ENCODE peak calls at places on chromosomes 6 and 20, in four cellular contexts. N is HepG2, W is GM12878, F is K562. C is an unnamed sample.

GRCh38 chr20:8438748-8439147 is 306.7 kb downstream of the PLCB1 start:
- DNase-seq in F (no peak), N (no peak), W (no peak), C (no peak)

GRCh38 chr20:9228774-9229450 is 160.0 kb downstream of the PLCB4 start:
- DNase-seq in W (no peak), N (no peak), F (no peak), C (no peak)

GRCh38 chr6:128739112-128739511 is 143.8 kb upstream of the LAMA2 start:
- DNase-seq in N (no peak), F (no peak), W (no peak), C (no peak)

GRCh38 chr6:110352603-110353303 is 5.4 kb downstream of the METTL24 start:
- DNase-seq in F (no peak), W (no peak), N (no peak), C (no peak)

GRCh38 chr6:157717266-157717870 is 105.7 kb upstream of the SNX9 start:
- DNase-seq in W (no peak), N (no peak), F (no peak), C (no peak)

GRCh38 chr6:97958143-97958542 is 675.1 kb upstream of the MMS22L start:
- DNase-seq in F (no peak), N (no peak), W (no peak), C (no peak)

GRCh38 chr6:31498748-31499147 is 803 bp downstream of the MICB start:
- DNase-seq in W (no peak), F (no peak), N (no peak), C (no peak)

GRCh38 chr6:14240411-14241166 is 123.0 kb downstream of the CD83 start:
- DNase-seq in N (no peak), W (no peak), F (no peak), C (no peak)

GRCh38 chr20:25867776-25868649 is 171.4 kb upstream of the ZNF337 start:
- DNase-seq in F (peak), W (no peak), N (no peak), C (no peak)

GRCh38 chr6:88377976-88378580 is 211.9 kb upstream of the CNR1 start:
- DNase-seq in F (peak), W (no peak), N (no peak), C (no peak)

GRCh38 chr6:155328539-155329459 is 14.5 kb upstream of the TFB1M start:
- DNase-seq in F (no peak), N (peak), W (no peak), C (no peak)

GRCh38 chr6:111602481-111603404 is 2.9 kb downstream of the TRAF3IP2 start:
- DNase-seq in F (no peak), N (no peak), W (no peak), C (peak)

GRCh38 chr6:134663800-134664535 is 285.9 kb downstream of the ALDH8A1 start:
- DNase-seq in N (no peak), W (no peak), F (no peak), C (no peak)

GRCh38 chr6:73290435-73290834 is 27.4 kb upstream of the KHDC1 start:
- DNase-seq in N (no peak), W (no peak), F (no peak), C (no peak)

GRCh38 chr20:60053125-60053812 is 95.0 kb downstream of the CDH26 start:
- DNase-seq in F (no peak), W (no peak), N (peak), C (no peak)

GRCh38 chr20:62536731-62537401 is 61.1 kb upstream of the GATA5 start:
- DNase-seq in F (no peak), N (no peak), W (no peak), C (no peak)

GRCh38 chr6:153207617-153208016 is 76.5 kb upstream of the RGS17 start:
- DNase-seq in N (no peak), W (no peak), F (no peak), C (no peak)

GRCh38 chr6:81480139-81480538 is 272.3 kb downstream of the TENT5A start:
- DNase-seq in N (no peak), F (no peak), W (no peak), C (no peak)

GRCh38 chr6:122701666-122702065 is 77.8 kb upstream of the FABP7 start:
- DNase-seq in N (no peak), F (no peak), W (no peak), C (no peak)

GRCh38 chr6:148470606-148471299 is 128.1 kb downstream of the SASH1 start:
- DNase-seq in N (no peak), W (no peak), F (no peak), C (no peak)

GRCh38 chr6:141956046-141956761 is 176.5 kb upstream of the GJE1 start:
- DNase-seq in N (no peak), W (no peak), F (no peak), C (no peak)

GRCh38 chr6:170026272-170027110 is 264.4 kb downstream of the DLL1 start:
- DNase-seq in N (no peak), F (no peak), W (no peak), C (no peak)

GRCh38 chr20:21118138-21118537 is 7.7 kb upstream of the KIZ start:
- DNase-seq in W (no peak), N (no peak), F (no peak), C (no peak)

GRCh38 chr20:11671015-11671511 is 246.6 kb upstream of the BTBD3 start:
- DNase-seq in W (no peak), N (no peak), F (no peak), C (no peak)

GRCh38 chr6:6836609-6837406 is 248.3 kb downstream of the LY86 start:
- DNase-seq in W (no peak), N (no peak), F (no peak), C (no peak)

GRCh38 chr6:122734529-122735203 is 44.9 kb upstream of the FABP7 start:
- DNase-seq in W (no peak), N (no peak), F (no peak), C (no peak)

GRCh38 chr20:25139061-25139705 is 56.3 kb upstream of the ENTPD6 start:
- DNase-seq in F (no peak), N (peak), W (no peak), C (no peak)

GRCh38 chr6:139905404-139906052 is 531.1 kb upstream of the CITED2 start:
- DNase-seq in N (no peak), W (no peak), F (no peak), C (no peak)

GRCh38 chr6:158161566-158162254 is 6.4 kb downstream of the SERAC1 start:
- DNase-seq in N (no peak), W (no peak), F (no peak), C (no peak)

GRCh38 chr20:6600336-6600735 is 167.2 kb upstream of the BMP2 start:
- DNase-seq in F (no peak), W (no peak), N (no peak), C (no peak)

GRCh38 chr6:33974471-33974870 is 170.7 kb upstream of the MLN start:
- DNase-seq in W (no peak), F (no peak), N (no peak), C (no peak)

GRCh38 chr6:123589973-123590372 is 46.8 kb downstream of the TRDN start:
- DNase-seq in W (no peak), F (no peak), N (no peak), C (no peak)

GRCh38 chr6:36964349-36964748 is 9.8 kb downstream of the PI16 start:
- DNase-seq in N (no peak), W (no peak), F (no peak), C (no peak)

GRCh38 chr6:167094436-167094819 is 28.5 kb upstream of the CCR6 start:
- DNase-seq in N (no peak), F (no peak), W (no peak), C (no peak)

GRCh38 chr6:39843305-39844020 is 51.3 kb downstream of the DAAM2 start:
- DNase-seq in F (no peak), W (no peak), N (no peak), C (peak)

DNA sequence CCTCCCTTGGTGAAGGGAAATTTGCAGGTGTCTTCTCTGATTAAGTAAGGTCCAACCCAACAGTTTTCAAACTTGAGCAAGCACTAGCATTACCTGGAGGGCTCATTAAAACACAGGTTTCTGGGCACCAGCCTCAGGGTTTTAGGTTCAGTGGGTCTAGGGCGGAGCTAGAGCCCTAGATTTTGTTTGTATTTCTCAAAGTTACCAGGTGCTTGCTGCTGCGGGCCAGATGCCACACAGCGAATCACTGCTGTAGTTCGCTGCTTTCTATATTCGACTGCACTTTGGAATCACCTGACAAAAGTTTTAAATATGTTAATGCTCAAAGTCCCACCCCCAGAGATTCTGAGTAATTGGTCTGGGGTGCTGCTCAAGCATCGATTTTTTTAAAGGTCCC is 838 bp downstream of the COL21A1 start:
- DNase-seq in N (no peak), F (no peak), W (no peak), C (no peak)
- TF ChIP-seq TARDBP in N (no peak), F (no peak), W (no peak), C (no peak)

GRCh38 chr20:49615401-49616153 is 47.6 kb upstream of the PTGIS start:
- DNase-seq in W (no peak), F (no peak), N (peak), C (no peak)

GRCh38 chr20:49620364-49621240 is 52.7 kb upstream of the PTGIS start:
- DNase-seq in W (peak), F (no peak), N (no peak), C (no peak)

GRCh38 chr20:49619113-49620048 is 51.4 kb upstream of the PTGIS start:
- DNase-seq in W (no peak), F (no peak), N (no peak), C (no peak)

GRCh38 chr20:49616154-49617007 is 48.4 kb upstream of the PTGIS start:
- DNase-seq in W (no peak), F (no peak), N (no peak), C (no peak)

DNA sequence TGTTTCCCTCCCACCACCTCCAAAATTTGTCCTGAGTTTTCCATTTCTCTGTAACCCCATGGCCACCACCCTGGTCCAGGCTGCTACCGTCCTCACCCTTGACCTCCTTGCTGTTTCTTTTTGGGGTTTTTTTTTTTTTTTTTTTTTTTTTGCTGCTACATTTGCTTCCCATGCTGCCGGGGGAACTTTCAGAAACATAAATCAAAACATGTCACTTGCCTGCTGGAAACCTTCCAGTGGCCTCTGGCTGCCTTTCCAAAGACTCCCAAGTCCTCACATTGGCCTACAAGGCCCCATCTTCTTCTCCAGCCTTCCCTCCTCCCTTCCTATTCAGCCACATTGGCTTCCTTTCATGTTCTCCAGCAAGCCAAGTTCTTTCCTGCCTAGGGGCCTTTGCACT is 50.4 kb upstream of the PTGIS start:
- DNase-seq in N (no peak), F (no peak), W (no peak), C (no peak)
- TF ChIP-seq TARDBP in N (no peak), F (no peak), W (no peak), C (no peak)

DNA sequence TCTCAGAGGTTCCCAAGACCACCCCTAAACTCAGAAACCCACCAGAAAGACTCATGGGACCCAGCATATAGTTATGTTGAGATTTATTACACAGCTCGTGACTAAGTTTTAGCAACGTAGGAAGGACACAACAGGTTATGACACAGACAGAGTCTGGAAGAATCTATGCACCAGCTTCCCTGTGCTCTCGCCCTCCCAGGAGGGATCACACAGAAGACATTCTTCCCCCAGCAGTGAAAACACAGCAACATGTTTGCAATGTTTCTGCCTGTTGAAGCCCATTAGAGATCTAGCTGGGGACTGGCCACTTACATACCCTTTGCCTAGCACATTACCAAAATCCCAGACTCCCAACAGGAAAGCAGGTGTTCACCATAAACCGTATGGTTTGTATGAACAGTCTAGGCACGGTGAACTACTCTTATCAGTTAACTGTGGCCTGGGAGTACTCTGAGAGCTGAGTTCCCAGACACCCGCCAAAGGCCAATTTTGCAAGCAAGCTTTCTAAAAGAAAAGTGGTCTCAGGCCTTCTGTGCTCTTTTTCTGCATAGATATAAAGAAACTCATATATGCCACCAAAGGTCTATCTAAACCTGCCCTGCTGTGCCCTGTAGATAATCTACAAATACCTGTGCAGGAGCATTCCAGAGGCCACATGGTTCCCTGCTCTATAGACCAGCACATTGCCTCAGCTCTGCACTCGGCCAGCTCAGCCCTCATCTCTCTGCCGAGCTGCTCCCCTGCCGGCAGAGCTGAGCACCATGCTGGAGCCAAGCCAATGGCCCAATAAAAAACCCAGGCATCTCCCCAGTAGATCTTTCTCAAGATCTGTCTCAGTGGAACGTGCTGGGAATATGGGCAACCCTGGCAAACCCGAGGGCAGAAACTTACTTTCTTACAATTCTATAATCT is 69.6 kb upstream of the SMIM28 start:
- DNase-seq in F (no peak), N (peak), W (no peak), C (peak)
- TF ChIP-seq TARDBP in F (no peak), N (no peak), W (no peak), C (no peak)

GRCh38 chr20:41261260-41261659 is 56.3 kb downstream of the ZHX3 start:
- DNase-seq in N (no peak), F (no peak), W (no peak), C (no peak)
- TF ChIP-seq TARDBP in N (no peak), F (no peak), W (no peak), C (no peak)

GRCh38 chr6:32662099-32662498 is 4.4 kb downstream of the HLA-DQB1 start:
- DNase-seq in W (no peak), N (no peak), F (no peak), C (no peak)

GRCh38 chr6:32665621-32666140 is 776 bp downstream of the HLA-DQB1 start:
- DNase-seq in W (no peak), N (no peak), F (no peak), C (no peak)

GRCh38 chr6:32664827-32665362 is 1.6 kb downstream of the HLA-DQB1 start:
- DNase-seq in F (no peak), W (no peak), N (no peak), C (no peak)

GRCh38 chr6:32662836-32663235 is 3.6 kb downstream of the HLA-DQB1 start:
- DNase-seq in F (no peak), N (no peak), W (no peak), C (no peak)

DNA sequence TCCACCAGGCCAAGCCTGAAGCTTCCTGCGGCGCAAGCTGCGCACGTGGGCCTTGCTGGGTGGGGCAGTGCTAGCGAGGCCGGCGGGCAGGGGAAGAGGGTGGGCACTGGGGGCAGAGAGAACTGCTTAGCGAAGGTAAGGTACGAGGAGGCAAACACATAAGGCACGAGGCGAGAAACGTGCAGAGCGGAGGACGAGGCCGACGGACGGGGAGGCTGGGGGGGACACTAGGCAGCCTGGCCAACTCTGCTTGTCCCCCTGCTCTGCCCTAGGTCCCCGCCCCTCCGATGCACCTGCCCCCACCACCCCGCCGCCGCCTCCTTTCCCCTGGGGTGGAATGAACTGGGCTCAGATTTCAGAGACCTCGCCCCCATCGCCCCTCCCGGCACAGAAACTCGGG is 2.1 kb downstream of the HLA-DQB1 start:
- DNase-seq in F (no peak), N (no peak), W (no peak), C (no peak)
- TF ChIP-seq TARDBP in F (no peak), N (no peak), W (no peak), C (no peak)

DNA sequence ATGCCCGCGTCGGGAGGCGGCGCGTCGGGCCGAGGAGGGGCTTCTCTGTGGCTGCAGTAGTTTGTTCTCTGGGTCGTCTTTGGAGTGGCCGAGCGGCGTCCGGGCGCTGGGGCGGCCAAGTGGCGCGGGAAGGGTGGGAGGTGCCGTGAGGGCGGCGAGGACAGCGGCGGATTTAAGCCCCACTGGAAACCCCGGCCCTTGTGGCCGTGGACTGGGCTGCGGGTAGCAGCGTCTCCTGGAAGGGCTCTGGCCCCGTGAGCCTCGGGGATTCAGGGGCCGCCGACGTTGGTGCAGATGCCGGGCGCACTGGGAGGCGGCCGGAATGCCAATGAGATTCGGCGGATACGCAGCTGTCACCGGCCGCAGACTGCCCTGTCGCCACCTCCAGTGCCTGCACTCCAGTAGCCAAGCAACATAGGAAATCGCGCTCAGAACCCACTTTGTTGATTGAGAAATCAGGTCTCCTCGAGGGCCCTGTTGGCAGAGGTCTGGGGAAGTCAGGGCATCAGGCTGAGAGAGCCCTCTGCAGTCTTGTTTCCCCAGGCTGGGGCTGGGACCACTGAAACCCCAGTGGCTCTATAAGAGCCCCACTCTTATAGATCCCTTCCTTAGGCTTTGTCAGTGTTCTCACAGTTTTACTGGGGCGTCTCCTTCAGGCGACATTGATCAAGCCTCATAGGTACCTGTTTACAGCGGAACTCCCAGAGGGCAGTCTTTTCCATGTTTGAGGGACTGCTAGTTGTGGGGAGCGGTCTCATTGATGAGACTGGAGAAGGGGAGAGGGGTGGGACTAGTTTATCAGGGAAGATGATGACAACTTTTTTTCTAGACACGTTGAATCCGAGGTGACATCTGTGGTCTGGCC is 642 bp downstream of the GZF1 start:
- DNase-seq in W (no peak), F (no peak), N (peak), C (peak)
- TF ChIP-seq TARDBP in W (no peak), F (no peak), N (no peak), C (no peak)

DNA sequence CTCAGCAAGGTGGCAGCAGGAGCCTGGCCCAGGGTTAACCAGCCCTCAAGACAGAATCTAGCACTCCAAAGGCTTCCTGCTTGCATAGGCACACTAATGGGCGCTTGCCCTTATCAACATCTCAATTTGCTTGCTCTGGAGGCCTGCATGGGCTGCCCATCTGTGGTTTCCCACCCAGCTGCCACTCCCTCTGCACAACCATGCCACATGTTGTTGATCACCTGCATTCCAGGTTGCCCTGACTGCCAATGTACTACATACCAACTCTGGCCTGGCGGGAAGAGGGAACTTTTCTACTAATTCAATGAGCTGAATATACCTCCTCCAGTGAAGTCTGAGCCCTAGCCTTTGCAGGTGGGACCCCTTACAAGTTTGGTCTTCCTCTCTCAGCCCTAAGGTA is 74.6 kb downstream of the ATG5 start:
- DNase-seq in W (no peak), N (no peak), F (no peak), C (no peak)
- TF ChIP-seq TARDBP in W (no peak), N (no peak), F (no peak), C (no peak)

C was measured in HEK293T.